ENCODE peak calls at places on chromosomes 7 and 10, in five cellular contexts. H is body of pancreas, K is esophagus muscularis mucosa, S is GM06990, T is astrocyte. L is an unnamed sample.

GRCh38 chr10:97407211-97407951 is 6.2 kb upstream of the RRP12 start:
- DNase-seq in K (no peak), H (peak; percentile 67), T (peak; percentile 58), S (peak; percentile 81), L (no peak)

GRCh38 chr7:129664029-129665012 is 52.8 kb downstream of the NRF1 start:
- DNase-seq in S (no peak), K (no peak), H (no peak), T (peak; percentile 57), L (no peak)

GRCh38 chr10:71725249-71725648 is 5.7 kb upstream of the C10orf105 start:
- DNase-seq in T (no peak), H (no peak), K (no peak), S (no peak), L (no peak)

GRCh38 chr7:157621131-157621681 is 284.4 kb downstream of the DNAJB6 start:
- DNase-seq in T (no peak), S (no peak), H (no peak), K (no peak), L (no peak)

GRCh38 chr10:72637398-72637857 is 11.5 kb upstream of the MICU1 start:
- DNase-seq in S (peak; percentile 40), K (no peak), T (peak; percentile 77), H (peak; percentile 14), L (no peak)

GRCh38 chr7:26782501-26782900 is 81.9 kb downstream of the SKAP2 start:
- DNase-seq in K (no peak), H (no peak), T (no peak), S (no peak), L (no peak)

GRCh38 chr7:134153493-134154093 is 26.5 kb downstream of the LRGUK start:
- DNase-seq in T (no peak), K (no peak), H (no peak), S (no peak), L (no peak)

GRCh38 chr10:110547139-110547761 is 20.2 kb upstream of the SMC3 start:
- DNase-seq in H (no peak), T (peak; percentile 45), S (no peak), K (peak; percentile 14), L (no peak)

GRCh38 chr10:124535731-124536495 is 74.3 kb downstream of the LHPP start:
- DNase-seq in S (peak; percentile 34), K (no peak), T (no peak), H (no peak), L (no peak)

GRCh38 chr7:107924841-107925490 is 34.0 kb downstream of the DLD start:
- DNase-seq in S (peak; percentile 28), T (no peak), K (no peak), H (no peak), L (no peak)

GRCh38 chr10:71371750-71372166 is 25.0 kb upstream of the CDH23 start:
- DNase-seq in K (no peak), T (no peak), H (no peak), S (peak; percentile 30), L (no peak)

GRCh38 chr7:157017639-157018327 is 7.3 kb upstream of the MNX1 start:
- DNase-seq in H (no peak), T (no peak), K (no peak), S (no peak), L (no peak)

GRCh38 chr10:63115732-63116383 is 17.3 kb upstream of the NRBF2 start:
- DNase-seq in T (peak; percentile 95), H (peak; percentile 51), S (no peak), K (no peak), L (no peak)

GRCh38 chr7:101856488-101857357 is 39.3 kb downstream of the CUX1 start:
- DNase-seq in H (peak; percentile 91), T (peak; percentile 40), S (peak; percentile 94), K (peak; percentile 97), L (no peak)

GRCh38 chr10:48885376-48885775 is 54.3 kb downstream of the LRRC18 start:
- DNase-seq in H (no peak), K (peak; percentile 66), T (no peak), S (no peak), L (no peak)

GRCh38 chr10:33657154-33657900 is 322.9 kb upstream of the NRP1 start:
- DNase-seq in S (no peak), K (no peak), T (peak; percentile 6), H (no peak), L (no peak)

GRCh38 chr7:66529889-66530615 is 98.6 kb upstream of the KCTD7 start:
- DNase-seq in S (no peak), H (no peak), T (peak; percentile 18), K (no peak), L (no peak)

GRCh38 chr10:46557319-46558140 is 1.1 kb upstream of the GPRIN2 start:
- DNase-seq in S (no peak), H (peak; percentile 15), K (no peak), T (no peak), L (no peak)

GRCh38 chr10:3067045-3067858 is at the start of gene PFKP:
- DNase-seq in T (no peak), S (peak; percentile 60), K (no peak), H (peak; percentile 46), L (no peak)

GRCh38 chr10:91050371-91051034 is 129.6 kb upstream of the ANKRD1 start:
- DNase-seq in T (no peak), S (no peak), H (no peak), K (no peak), L (no peak)

GRCh38 chr10:6221192-6221940 is 18.6 kb downstream of the PFKFB3 start:
- DNase-seq in T (no peak), S (no peak), H (no peak), K (no peak), L (no peak)

GRCh38 chr10:615583-616152 is 73.8 kb downstream of the DIP2C start:
- DNase-seq in K (no peak), T (peak; percentile 97), H (no peak), S (no peak), L (no peak)

GRCh38 chr7:93973134-93973533 is 31.0 kb downstream of the BET1 start:
- DNase-seq in S (no peak), K (no peak), H (no peak), T (peak; percentile 47), L (no peak)

GRCh38 chr10:20956843-20957242 is 59.7 kb upstream of the NEBL start:
- DNase-seq in S (no peak), K (no peak), T (no peak), H (no peak), L (no peak)

GRCh38 chr10:30022590-30022989 is 36.8 kb downstream of the JCAD start:
- DNase-seq in H (no peak), T (no peak), S (no peak), K (no peak), L (no peak)
- TF ChIP-seq CTCF in H (no peak), T (no peak), S (no peak), K (no peak), L (no peak)

DNA sequence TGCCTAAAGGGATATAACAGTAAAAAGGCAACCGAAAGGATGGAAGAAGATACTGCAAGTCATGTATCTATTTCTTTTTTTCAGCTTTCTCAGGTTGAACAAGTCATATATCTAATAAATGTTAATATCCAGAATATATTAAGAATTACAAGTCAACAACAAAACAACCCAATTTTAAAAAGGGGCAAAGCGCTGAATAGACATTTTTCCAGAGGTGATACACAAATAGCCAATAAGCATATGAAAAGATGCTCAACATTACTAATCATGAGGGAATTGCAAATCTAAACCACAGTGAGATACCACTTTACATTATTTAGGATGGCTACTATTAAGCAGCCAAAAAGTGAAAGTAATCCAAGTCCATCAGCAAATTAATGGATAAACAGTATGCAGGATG is 23.0 kb downstream of the DBF4 start:
- DNase-seq in H (no peak), K (no peak), S (no peak), T (no peak), L (no peak)
- H3K4me3 ChIP-seq in H (no peak overlapping the region), K (no peak overlapping the region), S (no peak overlapping the region), T (no peak overlapping the region), L (no peak overlapping the region)

GRCh38 chr10:13272164-13272571 is 27.7 kb downstream of the PHYH start:
- DNase-seq in S (no peak), K (no peak), T (peak; percentile 14), H (peak; percentile 25), L (no peak)

GRCh38 chr10:13270877-13271551 is 28.9 kb downstream of the PHYH start:
- DNase-seq in K (no peak), T (peak; percentile 23), S (no peak), H (no peak), L (no peak)

GRCh38 chr10:13271552-13272163 is 28.2 kb downstream of the PHYH start:
- DNase-seq in K (no peak), T (no peak), H (peak; percentile 76), S (peak; percentile 39), L (no peak)

DNA sequence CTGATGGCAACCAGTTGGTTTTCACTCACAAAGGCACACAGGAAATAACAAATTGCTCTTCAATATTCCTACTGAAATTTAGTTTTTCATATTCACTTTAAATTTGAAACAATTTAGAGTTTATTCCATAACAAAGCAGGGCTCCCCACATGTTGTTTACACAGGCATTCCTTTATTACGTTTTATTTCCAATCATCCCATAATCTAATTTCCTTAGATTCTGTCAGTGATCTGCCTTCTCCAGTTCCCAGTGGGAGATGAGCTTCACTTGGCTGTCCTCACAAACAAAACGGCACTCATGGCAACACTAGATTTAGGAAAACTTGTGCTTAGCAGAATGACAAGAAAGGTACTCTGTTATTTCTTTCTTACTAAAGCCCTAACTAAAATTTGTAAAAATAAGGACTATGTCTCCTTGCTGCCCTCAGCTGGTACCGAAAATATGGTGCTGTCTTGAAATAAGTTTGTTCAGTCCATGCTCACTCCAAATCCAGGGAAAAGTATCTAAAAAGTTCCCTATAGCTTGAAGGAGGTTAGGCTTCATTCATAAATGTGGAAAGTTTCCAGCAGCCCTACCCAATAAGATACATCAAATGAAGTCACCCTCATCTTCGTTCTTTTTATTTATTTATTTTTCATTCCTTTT is 23.0 kb downstream of the PHYH start:
- DNase-seq in T (no peak), S (no peak), K (no peak), H (no peak), L (no peak)
- TF ChIP-seq CTCF in T (peak; percentile 8), S (no peak), K (no peak), H (no peak), L (peak; percentile 27)

DNA sequence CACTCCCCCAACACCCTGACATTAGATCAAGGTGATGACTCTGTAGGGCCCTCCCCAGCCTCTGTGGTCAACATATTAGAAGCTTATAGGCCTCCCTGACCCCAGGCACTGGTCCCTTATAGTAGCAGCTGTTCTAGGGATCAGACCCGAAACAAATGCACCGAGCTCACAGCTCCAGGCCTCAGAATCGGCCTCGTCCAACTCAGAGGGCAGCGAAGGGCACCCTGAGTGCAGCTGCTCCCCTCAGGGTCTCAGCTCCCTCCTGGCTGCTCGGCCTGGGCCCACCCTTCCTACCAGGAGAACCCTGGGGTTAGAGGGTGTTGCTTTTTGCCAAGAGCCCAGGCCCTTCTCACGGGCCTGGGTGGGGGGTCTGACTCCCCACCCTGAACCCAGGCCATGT is 5.0 kb downstream of the ECHS1 start:
- DNase-seq in K (no peak), S (no peak), H (no peak), T (no peak), L (no peak)
- H3K4me3 ChIP-seq in K (no peak overlapping the region), S (no peak overlapping the region), H (no peak overlapping the region), T (no peak overlapping the region), L (no peak overlapping the region)

DNA sequence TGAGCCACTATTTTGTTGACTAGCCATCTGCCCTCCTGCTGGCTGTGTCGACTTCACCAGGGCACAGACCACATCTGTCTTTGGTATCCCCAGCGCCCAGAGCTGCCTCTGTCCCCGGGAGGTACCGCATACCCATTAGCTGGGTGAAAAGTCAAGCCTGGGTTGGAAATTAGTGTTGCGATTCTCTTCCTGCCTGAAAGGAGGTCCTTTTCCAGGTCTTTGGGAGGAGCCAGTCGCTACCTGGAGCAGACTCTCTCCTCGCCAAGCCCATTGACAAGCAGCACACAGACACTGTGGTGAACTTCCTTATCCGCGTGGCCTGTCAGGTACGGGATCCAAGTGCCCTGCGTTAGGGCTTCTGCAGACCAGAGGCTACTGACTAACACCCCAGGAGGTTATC is 79.4 kb downstream of the TRRAP start:
- DNase-seq in H (no peak), T (no peak), K (no peak), S (no peak), L (no peak)
- TF ChIP-seq CTCF in H (no peak), T (no peak), K (no peak), S (no peak), L (no peak)